ENCODE peak calls at places on chromosome 7, in nine cellular contexts. One of them, this sample, is unnamed.

GRCh38 chr7:89607797-89608196 is 546.5 kb upstream of the STEAP1 start:
- DNase-seq in progenitor cell of endocrine pancreas: no peak
- DNase-seq in Right ventricle myocardium superior: no peak
- DNase-seq in activated T-cell treated with anti-CD3 and anti-CD28 coated beads, Interleukin-2, amount 50 U/mL, for 72 hours: no peak
- DNase-seq in D341Med: no peak
- DNase-seq in Caki2: no peak
- DNase-seq in left colon: no peak
- DNase-seq in activated CD8-positive, alpha-beta memory T cell treated with anti-CD3 and anti-CD28 coated beads, Interleukin-2, amount 50 U/mL, for 48 hours: no peak
- DNase-seq in stimulated activated CD4-positive, alpha-beta T cell treated with anti-CD3 and anti-CD28 coated beads, Interleukin-4, amount 100 ng/mL, for 48 hours: no peak
- DNase-seq in this sample: no peak

GRCh38 chr7:76050545-76050944 is 2.6 kb downstream of the MDH2 start:
- DNase-seq in progenitor cell of endocrine pancreas: no peak
- DNase-seq in Right ventricle myocardium superior: no peak
- DNase-seq in activated T-cell treated with anti-CD3 and anti-CD28 coated beads, Interleukin-2, amount 50 U/mL, for 72 hours: no peak
- DNase-seq in D341Med: no peak
- DNase-seq in Caki2: no peak
- DNase-seq in left colon: no peak
- DNase-seq in activated CD8-positive, alpha-beta memory T cell treated with anti-CD3 and anti-CD28 coated beads, Interleukin-2, amount 50 U/mL, for 48 hours: no peak
- DNase-seq in stimulated activated CD4-positive, alpha-beta T cell treated with anti-CD3 and anti-CD28 coated beads, Interleukin-4, amount 100 ng/mL, for 48 hours: no peak
- DNase-seq in this sample: no peak

GRCh38 chr7:66140924-66141323 is 26.3 kb downstream of the CRCP start:
- DNase-seq in progenitor cell of endocrine pancreas: peak; percentile 16
- DNase-seq in Right ventricle myocardium superior: peak; percentile 79
- DNase-seq in activated T-cell treated with anti-CD3 and anti-CD28 coated beads, Interleukin-2, amount 50 U/mL, for 72 hours: no peak
- DNase-seq in D341Med: peak; percentile 70
- DNase-seq in Caki2: peak; percentile 58
- DNase-seq in left colon: peak; percentile 32
- DNase-seq in activated CD8-positive, alpha-beta memory T cell treated with anti-CD3 and anti-CD28 coated beads, Interleukin-2, amount 50 U/mL, for 48 hours: no peak
- DNase-seq in stimulated activated CD4-positive, alpha-beta T cell treated with anti-CD3 and anti-CD28 coated beads, Interleukin-4, amount 100 ng/mL, for 48 hours: no peak
- DNase-seq in this sample: peak; percentile 71

GRCh38 chr7:101823596-101823995 is 6.2 kb downstream of the CUX1 start:
- DNase-seq in progenitor cell of endocrine pancreas: no peak
- DNase-seq in Right ventricle myocardium superior: no peak
- DNase-seq in activated T-cell treated with anti-CD3 and anti-CD28 coated beads, Interleukin-2, amount 50 U/mL, for 72 hours: no peak
- DNase-seq in D341Med: no peak
- DNase-seq in Caki2: no peak
- DNase-seq in left colon: no peak
- DNase-seq in activated CD8-positive, alpha-beta memory T cell treated with anti-CD3 and anti-CD28 coated beads, Interleukin-2, amount 50 U/mL, for 48 hours: no peak
- DNase-seq in stimulated activated CD4-positive, alpha-beta T cell treated with anti-CD3 and anti-CD28 coated beads, Interleukin-4, amount 100 ng/mL, for 48 hours: no peak
- DNase-seq in this sample: no peak

GRCh38 chr7:137084607-137085380 is 216.3 kb downstream of the CHRM2 start:
- DNase-seq in progenitor cell of endocrine pancreas: no peak
- DNase-seq in Right ventricle myocardium superior: no peak
- DNase-seq in activated T-cell treated with anti-CD3 and anti-CD28 coated beads, Interleukin-2, amount 50 U/mL, for 72 hours: no peak
- DNase-seq in D341Med: no peak
- DNase-seq in Caki2: no peak
- DNase-seq in left colon: no peak
- DNase-seq in activated CD8-positive, alpha-beta memory T cell treated with anti-CD3 and anti-CD28 coated beads, Interleukin-2, amount 50 U/mL, for 48 hours: no peak
- DNase-seq in stimulated activated CD4-positive, alpha-beta T cell treated with anti-CD3 and anti-CD28 coated beads, Interleukin-4, amount 100 ng/mL, for 48 hours: no peak
- DNase-seq in this sample: no peak

GRCh38 chr7:75962607-75963382 is 31.6 kb downstream of the TMEM120A start:
- DNase-seq in progenitor cell of endocrine pancreas: no peak
- DNase-seq in Right ventricle myocardium superior: peak; percentile 69
- DNase-seq in activated T-cell treated with anti-CD3 and anti-CD28 coated beads, Interleukin-2, amount 50 U/mL, for 72 hours: no peak
- DNase-seq in D341Med: no peak
- DNase-seq in Caki2: no peak
- DNase-seq in left colon: no peak
- DNase-seq in activated CD8-positive, alpha-beta memory T cell treated with anti-CD3 and anti-CD28 coated beads, Interleukin-2, amount 50 U/mL, for 48 hours: no peak
- DNase-seq in stimulated activated CD4-positive, alpha-beta T cell treated with anti-CD3 and anti-CD28 coated beads, Interleukin-4, amount 100 ng/mL, for 48 hours: no peak
- DNase-seq in this sample: peak; percentile 59

GRCh38 chr7:17680943-17681351 is 259.3 kb downstream of the SNX13 start:
- DNase-seq in progenitor cell of endocrine pancreas: no peak
- DNase-seq in Right ventricle myocardium superior: no peak
- DNase-seq in activated T-cell treated with anti-CD3 and anti-CD28 coated beads, Interleukin-2, amount 50 U/mL, for 72 hours: no peak
- DNase-seq in D341Med: no peak
- DNase-seq in Caki2: peak; percentile 35
- DNase-seq in left colon: no peak
- DNase-seq in activated CD8-positive, alpha-beta memory T cell treated with anti-CD3 and anti-CD28 coated beads, Interleukin-2, amount 50 U/mL, for 48 hours: no peak
- DNase-seq in stimulated activated CD4-positive, alpha-beta T cell treated with anti-CD3 and anti-CD28 coated beads, Interleukin-4, amount 100 ng/mL, for 48 hours: no peak
- DNase-seq in this sample: no peak

GRCh38 chr7:21675255-21675654 is 132.4 kb downstream of the DNAH11 start:
- DNase-seq in progenitor cell of endocrine pancreas: no peak
- DNase-seq in Right ventricle myocardium superior: no peak
- DNase-seq in activated T-cell treated with anti-CD3 and anti-CD28 coated beads, Interleukin-2, amount 50 U/mL, for 72 hours: no peak
- DNase-seq in D341Med: no peak
- DNase-seq in Caki2: no peak
- DNase-seq in left colon: no peak
- DNase-seq in activated CD8-positive, alpha-beta memory T cell treated with anti-CD3 and anti-CD28 coated beads, Interleukin-2, amount 50 U/mL, for 48 hours: no peak
- DNase-seq in stimulated activated CD4-positive, alpha-beta T cell treated with anti-CD3 and anti-CD28 coated beads, Interleukin-4, amount 100 ng/mL, for 48 hours: no peak
- DNase-seq in this sample: no peak

GRCh38 chr7:29442146-29442545 is 121.5 kb upstream of the PRR15 start:
- DNase-seq in progenitor cell of endocrine pancreas: no peak
- DNase-seq in Right ventricle myocardium superior: no peak
- DNase-seq in activated T-cell treated with anti-CD3 and anti-CD28 coated beads, Interleukin-2, amount 50 U/mL, for 72 hours: no peak
- DNase-seq in D341Med: peak; percentile 80
- DNase-seq in Caki2: no peak
- DNase-seq in left colon: no peak
- DNase-seq in activated CD8-positive, alpha-beta memory T cell treated with anti-CD3 and anti-CD28 coated beads, Interleukin-2, amount 50 U/mL, for 48 hours: no peak
- DNase-seq in stimulated activated CD4-positive, alpha-beta T cell treated with anti-CD3 and anti-CD28 coated beads, Interleukin-4, amount 100 ng/mL, for 48 hours: no peak
- DNase-seq in this sample: no peak

GRCh38 chr7:40608321-40609075 is 473.7 kb downstream of the SUGCT start:
- DNase-seq in progenitor cell of endocrine pancreas: no peak
- DNase-seq in Right ventricle myocardium superior: no peak
- DNase-seq in activated T-cell treated with anti-CD3 and anti-CD28 coated beads, Interleukin-2, amount 50 U/mL, for 72 hours: no peak
- DNase-seq in D341Med: no peak
- DNase-seq in Caki2: no peak
- DNase-seq in left colon: no peak
- DNase-seq in activated CD8-positive, alpha-beta memory T cell treated with anti-CD3 and anti-CD28 coated beads, Interleukin-2, amount 50 U/mL, for 48 hours: no peak
- DNase-seq in stimulated activated CD4-positive, alpha-beta T cell treated with anti-CD3 and anti-CD28 coated beads, Interleukin-4, amount 100 ng/mL, for 48 hours: no peak
- DNase-seq in this sample: no peak

This sample was measured in left lobe of liver.